ENCODE peak calls at places on chromosomes 3 and 15, in five cellular contexts. N is esophagus squamous epithelium, A is pancreas, J is breast epithelium, B is tibial nerve. U is an unnamed sample.

GRCh38 chr3:111539351-111540331 is 2.4 kb upstream of the CD96 start:
- DNase-seq in N (no peak), A (peak), J (no peak), B (no peak), U (no peak)

GRCh38 chr3:16272588-16272987 is 7.6 kb downstream of the OXNAD1 start:
- DNase-seq in N (no peak), A (no peak), J (no peak), B (no peak), U (no peak)

GRCh38 chr3:100260081-100260684 is 609 bp upstream of the TBC1D23 start:
- DNase-seq in N (no peak), A (peak), J (no peak), B (no peak), U (no peak)

GRCh38 chr3:127149621-127150310 is 43.2 kb upstream of the PRR23E start:
- DNase-seq in N (no peak), A (no peak), J (no peak), B (no peak), U (no peak)

GRCh38 chr3:150073513-150073912 is 102.8 kb upstream of the PFN2 start:
- DNase-seq in N (no peak), A (no peak), J (no peak), B (no peak), U (peak)

GRCh38 chr3:192063570-192063969 is 602.6 kb downstream of the PYDC2 start:
- DNase-seq in N (peak), A (no peak), J (no peak), B (no peak), U (no peak)

GRCh38 chr15:40927497-40928346 is 1.4 kb upstream of the DLL4 start:
- DNase-seq in N (no peak), A (no peak), J (no peak), B (no peak), U (no peak)

GRCh38 chr15:67825880-67826716 is 789 bp downstream of the SKOR1 start:
- DNase-seq in N (no peak), A (no peak), J (peak), B (no peak), U (no peak)

GRCh38 chr3:88641033-88641604 is 466.3 kb upstream of the EPHA3 start:
- DNase-seq in N (no peak), A (no peak), J (no peak), B (no peak), U (no peak)

GRCh38 chr3:72341943-72342342 is 506.3 kb downstream of the SHQ1 start:
- DNase-seq in N (no peak), A (no peak), J (no peak), B (no peak), U (no peak)

GRCh38 chr3:100454684-100455083 is 37.7 kb upstream of the TMEM45A start:
- DNase-seq in N (no peak), A (no peak), J (no peak), B (no peak), U (no peak)

GRCh38 chr3:119310052-119310451 is 15.9 kb downstream of the ARHGAP31 start:
- DNase-seq in N (no peak), A (no peak), J (no peak), B (peak), U (no peak)

GRCh38 chr3:120102674-120103073 is 8.4 kb upstream of the GSK3B start:
- DNase-seq in N (no peak), A (peak), J (no peak), B (no peak), U (no peak)

GRCh38 chr3:77254967-77255831 is 215.3 kb downstream of the ROBO2 start:
- DNase-seq in N (no peak), A (peak), J (no peak), B (no peak), U (no peak)

GRCh38 chr15:29208352-29208751 is 61.3 kb downstream of the NSMCE3 start:
- DNase-seq in N (no peak), A (no peak), J (no peak), B (no peak), U (no peak)

GRCh38 chr3:187987919-187988318 is 166.0 kb upstream of the LPP start:
- DNase-seq in N (no peak), A (no peak), J (no peak), B (no peak), U (no peak)

GRCh38 chr15:94666553-94666952 is 435.2 kb downstream of the MCTP2 start:
- DNase-seq in N (no peak), A (no peak), J (no peak), B (no peak), U (no peak)

GRCh38 chr15:42166225-42166940 is 9.9 kb upstream of the PLA2G4F start:
- DNase-seq in N (no peak), A (no peak), J (peak), B (no peak), U (peak)

GRCh38 chr15:90184786-90185704 is 16.1 kb upstream of the SEMA4B start:
- DNase-seq in N (peak), A (peak), J (peak), B (peak), U (no peak)

GRCh38 chr3:180250172-180250571 is 213.4 kb upstream of the PEX5L start:
- DNase-seq in N (no peak), A (no peak), J (no peak), B (no peak), U (no peak)

GRCh38 chr3:32313723-32314473 is 75.4 kb downstream of the CMTM8 start:
- DNase-seq in N (no peak), A (no peak), J (no peak), B (no peak), U (no peak)

GRCh38 chr15:43531018-43531667 is 13.7 kb downstream of the MAP1A start:
- DNase-seq in N (no peak), A (no peak), J (no peak), B (no peak), U (no peak)

GRCh38 chr15:69829974-69830373 is 267.7 kb downstream of the TLE3 start:
- DNase-seq in N (no peak), A (no peak), J (no peak), B (no peak), U (no peak)

GRCh38 chr3:194089357-194090177 is 46.4 kb upstream of the HES1 start:
- DNase-seq in N (peak), A (peak), J (peak), B (peak), U (peak)

GRCh38 chr3:117616213-117616612 is 906.6 kb downstream of the TUSC7 start:
- DNase-seq in N (no peak), A (no peak), J (no peak), B (no peak), U (no peak)

GRCh38 chr3:84634668-84635067 is 324.1 kb upstream of the CADM2 start:
- DNase-seq in N (no peak), A (no peak), J (no peak), B (no peak), U (no peak)

GRCh38 chr3:46519952-46520351 is 22.2 kb downstream of the RTP3 start:
- DNase-seq in N (no peak), A (no peak), J (no peak), B (no peak), U (no peak)

GRCh38 chr15:80132382-80132781 is 20.4 kb upstream of the FAH start:
- DNase-seq in N (no peak), A (no peak), J (no peak), B (no peak), U (no peak)

GRCh38 chr15:71588746-71589145 is 221.6 kb upstream of the NR2E3 start:
- DNase-seq in N (no peak), A (no peak), J (no peak), B (no peak), U (no peak)

GRCh38 chr3:26763723-26764122 is 141.2 kb downstream of the LRRC3B start:
- DNase-seq in N (no peak), A (no peak), J (no peak), B (no peak), U (no peak)

GRCh38 chr15:99966815-99967214 is 233.6 kb upstream of the LYSMD4 start:
- DNase-seq in N (no peak), A (no peak), J (no peak), B (no peak), U (no peak)

GRCh38 chr15:37204698-37205097 is 104.3 kb upstream of the MEIS2 start:
- DNase-seq in N (no peak), A (no peak), J (no peak), B (no peak), U (no peak)

DNA sequence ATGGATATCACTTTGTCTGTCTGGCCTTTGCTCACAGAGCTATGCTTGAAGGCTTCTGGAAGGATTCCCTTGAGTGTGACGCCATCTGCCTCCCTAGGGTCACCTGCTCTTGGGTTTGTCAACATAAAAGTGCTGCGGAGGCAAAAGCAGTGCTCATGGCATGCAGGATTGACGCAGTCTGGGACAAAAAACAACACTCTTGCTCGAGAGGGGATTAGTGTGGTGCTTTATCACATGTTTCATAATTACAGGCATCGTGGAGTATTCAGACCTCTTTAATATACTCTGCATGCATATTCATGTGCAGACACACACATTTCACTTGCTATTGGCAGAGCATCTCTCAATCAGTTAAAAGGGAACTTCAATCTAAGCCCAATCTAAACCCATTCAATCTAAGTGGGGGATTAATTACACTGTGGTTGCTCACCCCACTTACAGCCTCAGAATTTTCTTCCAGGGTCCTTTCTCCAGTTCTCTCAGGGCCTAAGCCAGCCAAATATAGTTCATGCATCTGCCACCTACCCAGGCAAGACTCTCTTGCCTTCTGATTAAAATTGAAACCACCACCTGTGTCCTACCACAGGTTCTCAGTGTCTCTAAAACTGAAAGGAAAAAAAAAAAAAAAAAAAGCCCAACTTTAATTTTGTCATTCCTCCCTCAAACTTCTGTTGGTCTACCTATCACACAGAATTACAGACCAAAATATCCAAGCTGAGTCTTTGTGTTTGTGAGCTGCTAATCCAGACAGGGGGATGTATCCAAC is 75.6 kb downstream of the BFSP2 start:
- DNase-seq in N (no peak), A (no peak), J (no peak), B (no peak), U (no peak)
- H3K27ac ChIP-seq in N (peak), A (no peak), J (peak), B (peak), U (peak)

GRCh38 chr3:134480546-134480945 is 5.2 kb downstream of the ANAPC13 start:
- DNase-seq in N (no peak), A (no peak), J (no peak), B (no peak), U (no peak)
- H3K27ac ChIP-seq in N (no peak), A (no peak), J (no peak), B (no peak), U (no peak)

DNA sequence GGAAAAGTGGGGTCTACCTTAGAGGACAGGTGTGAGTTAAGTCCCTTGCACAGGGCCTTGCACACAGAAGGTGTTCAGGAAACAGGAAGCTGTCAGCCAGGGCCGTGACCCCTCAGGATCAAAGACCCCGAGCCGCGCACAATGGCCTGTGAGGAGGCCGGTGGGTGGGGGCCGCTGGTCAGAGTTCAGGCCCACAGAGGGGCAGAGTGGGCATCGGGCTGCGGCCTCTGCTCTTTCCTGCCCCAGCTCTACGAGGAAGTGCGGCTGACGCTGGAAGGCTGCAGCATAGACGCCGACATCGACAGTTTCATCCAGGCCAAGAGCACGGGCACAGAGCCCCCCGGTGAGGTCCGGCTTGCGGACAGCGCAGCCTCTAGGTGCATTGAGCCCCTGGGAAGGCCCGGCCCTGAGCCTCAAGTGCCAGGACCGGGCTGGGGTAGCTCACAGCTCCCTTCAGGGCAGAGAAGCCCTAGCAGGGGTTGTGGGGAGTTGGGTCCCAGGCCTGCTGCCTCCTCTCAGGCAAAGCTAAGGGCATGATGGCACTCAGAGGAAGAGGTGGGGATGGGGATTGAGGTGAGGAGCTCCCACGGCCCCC is 37.2 kb downstream of the PSTPIP1 start:
- DNase-seq in N (no peak), A (peak), J (peak), B (peak), U (no peak)
- H3K27ac ChIP-seq in N (no peak), A (no peak), J (no peak), B (no peak), U (no peak)

GRCh38 chr3:161414907-161415306 is 43.6 kb upstream of the SPTSSB start:
- DNase-seq in N (no peak), A (no peak), J (no peak), B (no peak), U (no peak)
- H3K27ac ChIP-seq in N (no peak), A (no peak), J (peak), B (no peak), U (peak)

DNA sequence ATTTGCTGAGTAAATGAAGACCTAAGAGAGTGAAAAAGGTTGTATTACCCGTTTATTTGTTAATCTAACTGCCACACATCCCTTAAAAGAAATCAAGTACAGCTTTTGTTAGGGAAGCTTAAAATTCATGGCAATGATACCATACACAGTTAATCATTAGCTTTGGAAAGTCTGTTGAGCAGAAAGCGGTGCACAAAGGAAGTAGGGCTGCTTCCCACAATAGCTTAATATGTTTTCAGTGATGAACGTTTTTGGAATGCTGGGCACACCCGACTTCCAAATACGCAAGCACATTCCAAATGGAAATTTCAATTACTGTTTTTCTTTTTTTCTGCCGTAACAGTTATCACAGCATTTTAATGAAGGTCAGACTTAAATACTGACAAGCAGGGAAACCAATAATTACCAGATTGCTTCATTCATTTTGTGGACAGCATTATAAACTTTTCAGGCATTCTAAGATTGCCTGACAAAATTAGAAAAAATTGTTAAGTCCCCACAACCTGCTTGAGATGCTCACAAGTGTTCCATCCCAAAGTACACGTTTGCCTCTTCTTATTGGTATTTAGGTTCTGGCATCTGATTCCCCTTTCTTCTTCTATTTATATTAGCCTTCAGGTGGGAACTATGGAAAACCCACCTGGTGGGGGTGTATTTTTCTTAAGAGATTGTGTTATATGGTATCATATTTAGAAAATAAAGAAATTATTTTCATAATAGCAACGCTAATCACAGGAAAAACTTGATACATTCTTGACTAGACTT is 1.1 kb upstream of the ECT2 start:
- DNase-seq in N (no peak), A (peak), J (no peak), B (no peak), U (no peak)
- H3K27ac ChIP-seq in N (peak), A (peak), J (peak), B (peak), U (peak)

GRCh38 chr3:65190111-65190510 is 502.3 kb upstream of the ADAMTS9 start:
- DNase-seq in N (no peak), A (no peak), J (no peak), B (no peak), U (no peak)
- H3K27ac ChIP-seq in N (no peak), A (no peak), J (no peak), B (no peak), U (no peak)

GRCh38 chr15:101240364-101240763 is 11.5 kb downstream of the CHSY1 start:
- DNase-seq in N (no peak), A (no peak), J (no peak), B (no peak), U (no peak)

GRCh38 chr15:101243420-101243819 is 8.4 kb downstream of the CHSY1 start:
- DNase-seq in N (no peak), A (no peak), J (no peak), B (no peak), U (no peak)

GRCh38 chr15:101244039-101244781 is 7.6 kb downstream of the CHSY1 start:
- DNase-seq in N (no peak), A (no peak), J (no peak), B (no peak), U (no peak)

GRCh38 chr15:101242999-101243336 is 8.9 kb downstream of the CHSY1 start:
- DNase-seq in N (no peak), A (no peak), J (no peak), B (no peak), U (no peak)

GRCh38 chr15:101242160-101242998 is 9.5 kb downstream of the CHSY1 start:
- DNase-seq in N (no peak), A (no peak), J (no peak), B (no peak), U (no peak)
- H3K27ac ChIP-seq in N (peak), A (no peak), J (peak), B (peak), U (peak)

GRCh38 chr3:196186661-196187573 is 24.3 kb downstream of the ZDHHC19 start:
- DNase-seq in N (no peak), A (no peak), J (no peak), B (no peak), U (no peak)
- H3K27ac ChIP-seq in N (peak), A (no peak), J (no peak), B (peak), U (peak)

GRCh38 chr3:29696311-29696710 is 415.4 kb downstream of the RBMS3 start:
- DNase-seq in N (no peak), A (no peak), J (no peak), B (no peak), U (no peak)

GRCh38 chr3:29694331-29694730 is 413.5 kb downstream of the RBMS3 start:
- DNase-seq in N (no peak), A (no peak), J (no peak), B (no peak), U (no peak)

GRCh38 chr3:29694783-29695182 is 413.9 kb downstream of the RBMS3 start:
- DNase-seq in N (no peak), A (no peak), J (no peak), B (no peak), U (no peak)

GRCh38 chr3:29695905-29696238 is 415.0 kb downstream of the RBMS3 start:
- DNase-seq in N (no peak), A (no peak), J (no peak), B (no peak), U (no peak)

DNA sequence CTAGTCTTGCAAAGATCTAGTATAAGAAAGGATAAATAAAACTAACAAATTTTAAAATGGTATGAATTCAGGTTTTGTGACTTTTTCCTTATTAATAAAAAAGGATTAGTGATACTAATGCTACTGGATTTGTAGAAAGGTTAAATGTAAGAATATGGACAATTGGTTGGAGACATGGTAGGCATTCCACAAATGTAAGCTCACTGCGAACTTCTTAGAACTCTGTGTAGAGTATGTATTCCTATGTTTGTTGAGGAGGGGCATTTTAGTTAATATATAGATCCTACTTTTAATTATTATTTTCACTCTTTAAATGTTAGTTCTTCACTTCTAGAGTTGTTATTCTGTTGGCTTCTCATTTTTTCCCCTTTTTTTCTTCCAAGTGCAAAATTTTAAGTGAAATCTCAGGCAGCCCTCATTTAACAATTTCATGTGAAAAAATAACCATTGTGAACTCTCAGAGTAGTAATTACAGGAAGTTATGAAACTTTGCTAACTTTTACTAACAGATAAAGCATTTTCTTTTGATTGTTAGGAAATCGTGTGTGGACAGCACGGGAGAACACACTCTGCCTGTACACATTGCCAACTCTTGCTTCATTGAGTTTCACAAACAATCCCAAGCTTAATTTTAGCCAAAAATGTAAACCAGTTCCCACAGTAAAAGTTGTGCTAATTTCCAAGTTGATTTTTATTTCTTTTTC is 414.5 kb downstream of the RBMS3 start:
- DNase-seq in N (no peak), A (no peak), J (no peak), B (no peak), U (no peak)
- H3K27ac ChIP-seq in N (peak), A (no peak), J (peak), B (peak), U (peak)

U was measured in vagina.